ENCODE peak calls at places on chromosomes 3 and 15, in six cellular contexts. One of them, this sample, is unnamed.

GRCh38 chr15:68511073-68511991 is 67.5 kb upstream of the CORO2B start:
- DNase-seq in H9: no peak
- DNase-seq in neuronal stem cell: no peak
- DNase-seq in IMR-90: peak
- DNase-seq in H1: no peak
- DNase-seq in trophoblast cell: no peak
- DNase-seq in this sample: no peak

GRCh38 chr3:40971191-40972168 is 227.8 kb upstream of the CTNNB1 start:
- DNase-seq in H9: no peak
- DNase-seq in neuronal stem cell: no peak
- DNase-seq in IMR-90: peak
- DNase-seq in H1: no peak
- DNase-seq in trophoblast cell: peak
- DNase-seq in this sample: peak

GRCh38 chr3:189944285-189945145 is 176.2 kb downstream of the P3H2 start:
- DNase-seq in H9: no peak
- DNase-seq in neuronal stem cell: no peak
- DNase-seq in IMR-90: no peak
- DNase-seq in H1: no peak
- DNase-seq in trophoblast cell: peak
- DNase-seq in this sample: no peak

GRCh38 chr3:71102111-71103039 is 481.2 kb downstream of the FOXP1 start:
- DNase-seq in H9: no peak
- DNase-seq in neuronal stem cell: no peak
- DNase-seq in IMR-90: peak
- DNase-seq in H1: no peak
- DNase-seq in trophoblast cell: peak
- DNase-seq in this sample: peak

GRCh38 chr3:117997201-117998049 is 1037.2 kb downstream of the IGSF11 start:
- DNase-seq in H9: peak
- DNase-seq in neuronal stem cell: peak
- DNase-seq in IMR-90: peak
- DNase-seq in H1: peak
- DNase-seq in trophoblast cell: peak
- DNase-seq in this sample: peak

GRCh38 chr3:124920718-124921117 is 13.8 kb downstream of the MUC13 start:
- DNase-seq in H9: no peak
- DNase-seq in neuronal stem cell: no peak
- DNase-seq in IMR-90: no peak
- DNase-seq in H1: no peak
- DNase-seq in trophoblast cell: no peak
- DNase-seq in this sample: no peak

GRCh38 chr3:13114811-13115615 is 41.8 kb upstream of the IQSEC1 start:
- DNase-seq in H9: no peak
- DNase-seq in neuronal stem cell: no peak
- DNase-seq in IMR-90: no peak
- DNase-seq in H1: no peak
- DNase-seq in trophoblast cell: no peak
- DNase-seq in this sample: no peak

GRCh38 chr3:100216713-100217112 is 44.1 kb upstream of the TBC1D23 start:
- DNase-seq in H9: no peak
- DNase-seq in neuronal stem cell: no peak
- DNase-seq in IMR-90: peak
- DNase-seq in H1: no peak
- DNase-seq in trophoblast cell: no peak
- DNase-seq in this sample: peak

GRCh38 chr3:168002786-168003368 is 92.8 kb downstream of the GOLIM4 start:
- DNase-seq in H9: no peak
- DNase-seq in neuronal stem cell: no peak
- DNase-seq in IMR-90: peak
- DNase-seq in H1: no peak
- DNase-seq in trophoblast cell: no peak
- DNase-seq in this sample: peak

GRCh38 chr3:56197991-56198390 is 270.3 kb downstream of the ERC2 start:
- DNase-seq in H9: no peak
- DNase-seq in neuronal stem cell: no peak
- DNase-seq in IMR-90: no peak
- DNase-seq in H1: no peak
- DNase-seq in trophoblast cell: no peak
- DNase-seq in this sample: no peak

DNA sequence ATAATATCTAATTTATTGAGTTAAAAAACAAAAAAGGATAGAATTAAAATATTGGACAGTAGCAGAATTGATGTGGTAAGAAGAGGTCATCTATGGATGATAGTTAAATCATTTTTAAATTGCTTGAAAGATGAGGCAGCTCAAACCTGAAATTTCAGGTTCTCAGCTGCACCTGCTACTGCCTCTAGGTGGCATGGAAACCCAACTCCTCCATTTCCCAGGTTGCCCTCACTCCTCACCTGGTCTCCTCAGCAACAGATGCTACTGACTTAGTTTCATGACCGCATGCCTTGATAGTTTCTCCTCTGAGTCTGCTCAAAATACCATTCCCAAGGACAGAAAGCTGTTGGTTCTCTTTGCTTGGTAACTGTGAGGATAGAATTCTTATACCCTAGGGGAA is 148.1 kb downstream of the ABHD5 start:
- DNase-seq in H9: no peak
- DNase-seq in neuronal stem cell: no peak
- DNase-seq in IMR-90: no peak
- DNase-seq in H1: no peak
- DNase-seq in trophoblast cell: no peak
- DNase-seq in this sample: no peak
- H3K14ac ChIP-seq in H9: no peak
- H3K14ac ChIP-seq in neuronal stem cell: no peak
- H3K14ac ChIP-seq in IMR-90: no peak
- H3K14ac ChIP-seq in H1: no peak
- H3K14ac ChIP-seq in trophoblast cell: no peak
- H3K14ac ChIP-seq in this sample: no peak

DNA sequence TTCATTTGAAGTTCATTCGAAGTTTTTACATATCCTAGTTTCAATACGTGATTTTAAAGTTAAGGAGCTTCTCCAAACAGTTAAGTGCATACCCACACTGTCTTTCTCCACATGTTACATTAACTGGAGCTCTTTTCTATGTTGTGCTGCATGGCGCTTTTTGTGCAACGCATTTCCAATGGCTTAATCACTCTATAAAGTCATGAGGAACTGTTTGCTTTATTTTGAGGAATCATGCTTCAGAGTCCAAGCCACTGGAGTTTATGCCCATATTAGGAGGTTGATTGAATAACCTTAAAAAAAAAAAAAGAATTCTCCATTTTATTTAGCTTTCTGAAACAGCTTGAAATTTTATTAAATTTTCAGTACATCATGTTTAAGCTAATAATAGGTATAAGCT is 109.4 kb upstream of the MBNL1 start:
- DNase-seq in H9: no peak
- DNase-seq in neuronal stem cell: no peak
- DNase-seq in IMR-90: peak
- DNase-seq in H1: no peak
- DNase-seq in trophoblast cell: no peak
- DNase-seq in this sample: peak
- H3K14ac ChIP-seq in H9: no peak
- H3K14ac ChIP-seq in neuronal stem cell: no peak
- H3K14ac ChIP-seq in IMR-90: peak
- H3K14ac ChIP-seq in H1: no peak
- H3K14ac ChIP-seq in trophoblast cell: no peak
- H3K14ac ChIP-seq in this sample: no peak

GRCh38 chr3:185931777-185932176 is 6.0 kb downstream of the TRA2B start:
- DNase-seq in H9: no peak
- DNase-seq in neuronal stem cell: no peak
- DNase-seq in IMR-90: no peak
- DNase-seq in H1: no peak
- DNase-seq in trophoblast cell: no peak
- DNase-seq in this sample: no peak
- H3K14ac ChIP-seq in H9: no peak
- H3K14ac ChIP-seq in neuronal stem cell: no peak
- H3K14ac ChIP-seq in IMR-90: no peak
- H3K14ac ChIP-seq in H1: no peak
- H3K14ac ChIP-seq in trophoblast cell: no peak
- H3K14ac ChIP-seq in this sample: no peak

GRCh38 chr3:9201895-9202294 is 47.6 kb downstream of the SRGAP3 start:
- DNase-seq in H9: no peak
- DNase-seq in neuronal stem cell: no peak
- DNase-seq in IMR-90: no peak
- DNase-seq in H1: no peak
- DNase-seq in trophoblast cell: no peak
- DNase-seq in this sample: no peak
- H3K14ac ChIP-seq in H9: no peak
- H3K14ac ChIP-seq in neuronal stem cell: no peak
- H3K14ac ChIP-seq in IMR-90: no peak
- H3K14ac ChIP-seq in H1: no peak
- H3K14ac ChIP-seq in trophoblast cell: no peak
- H3K14ac ChIP-seq in this sample: no peak

GRCh38 chr3:33875680-33876079 is 77.2 kb downstream of the PDCD6IP start:
- DNase-seq in H9: no peak
- DNase-seq in neuronal stem cell: no peak
- DNase-seq in IMR-90: no peak
- DNase-seq in H1: no peak
- DNase-seq in trophoblast cell: no peak
- DNase-seq in this sample: no peak

GRCh38 chr3:33882296-33882695 is 83.9 kb downstream of the PDCD6IP start:
- DNase-seq in H9: no peak
- DNase-seq in neuronal stem cell: no peak
- DNase-seq in IMR-90: no peak
- DNase-seq in H1: no peak
- DNase-seq in trophoblast cell: no peak
- DNase-seq in this sample: no peak

GRCh38 chr3:33877187-33877586 is 78.8 kb downstream of the PDCD6IP start:
- DNase-seq in H9: no peak
- DNase-seq in neuronal stem cell: no peak
- DNase-seq in IMR-90: no peak
- DNase-seq in H1: no peak
- DNase-seq in trophoblast cell: no peak
- DNase-seq in this sample: no peak

GRCh38 chr3:33881181-33882064 is 83.0 kb downstream of the PDCD6IP start:
- DNase-seq in H9: no peak
- DNase-seq in neuronal stem cell: no peak
- DNase-seq in IMR-90: no peak
- DNase-seq in H1: no peak
- DNase-seq in trophoblast cell: peak
- DNase-seq in this sample: no peak

DNA sequence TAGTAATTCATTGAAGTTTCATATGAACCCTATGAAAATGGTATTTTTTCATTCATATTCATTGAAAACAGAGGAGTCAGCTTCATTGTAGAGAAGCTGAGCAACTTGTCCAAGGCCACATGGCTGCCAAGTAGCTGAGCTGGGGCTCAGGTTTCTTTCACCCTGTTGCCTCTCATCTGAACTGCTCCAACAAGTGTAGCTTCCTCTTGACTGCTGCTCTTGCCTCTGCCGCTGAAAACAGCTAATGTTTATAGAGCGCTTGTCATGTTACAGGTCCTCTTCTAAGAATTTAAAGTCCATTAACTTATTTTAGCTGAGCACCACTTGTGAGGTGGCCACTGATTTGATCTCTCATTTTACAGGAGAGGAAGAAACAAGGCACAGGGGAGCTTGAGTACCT is 81.1 kb downstream of the PDCD6IP start:
- DNase-seq in H9: no peak
- DNase-seq in neuronal stem cell: no peak
- DNase-seq in IMR-90: peak
- DNase-seq in H1: no peak
- DNase-seq in trophoblast cell: no peak
- DNase-seq in this sample: no peak
- H3K14ac ChIP-seq in H9: no peak
- H3K14ac ChIP-seq in neuronal stem cell: no peak
- H3K14ac ChIP-seq in IMR-90: no peak
- H3K14ac ChIP-seq in H1: no peak
- H3K14ac ChIP-seq in trophoblast cell: no peak
- H3K14ac ChIP-seq in this sample: no peak

GRCh38 chr3:127043041-127043641 is 60.2 kb downstream of the PLXNA1 start:
- DNase-seq in H9: peak
- DNase-seq in neuronal stem cell: no peak
- DNase-seq in IMR-90: no peak
- DNase-seq in H1: no peak
- DNase-seq in trophoblast cell: no peak
- DNase-seq in this sample: no peak

GRCh38 chr3:127045435-127046045 is 62.6 kb downstream of the PLXNA1 start:
- DNase-seq in H9: no peak
- DNase-seq in neuronal stem cell: no peak
- DNase-seq in IMR-90: no peak
- DNase-seq in H1: no peak
- DNase-seq in trophoblast cell: no peak
- DNase-seq in this sample: no peak

GRCh38 chr3:127043731-127044510 is 61.0 kb downstream of the PLXNA1 start:
- DNase-seq in H9: no peak
- DNase-seq in neuronal stem cell: no peak
- DNase-seq in IMR-90: no peak
- DNase-seq in H1: no peak
- DNase-seq in trophoblast cell: no peak
- DNase-seq in this sample: no peak

GRCh38 chr3:127042634-127043033 is 59.7 kb downstream of the PLXNA1 start:
- DNase-seq in H9: no peak
- DNase-seq in neuronal stem cell: no peak
- DNase-seq in IMR-90: no peak
- DNase-seq in H1: no peak
- DNase-seq in trophoblast cell: no peak
- DNase-seq in this sample: no peak

DNA sequence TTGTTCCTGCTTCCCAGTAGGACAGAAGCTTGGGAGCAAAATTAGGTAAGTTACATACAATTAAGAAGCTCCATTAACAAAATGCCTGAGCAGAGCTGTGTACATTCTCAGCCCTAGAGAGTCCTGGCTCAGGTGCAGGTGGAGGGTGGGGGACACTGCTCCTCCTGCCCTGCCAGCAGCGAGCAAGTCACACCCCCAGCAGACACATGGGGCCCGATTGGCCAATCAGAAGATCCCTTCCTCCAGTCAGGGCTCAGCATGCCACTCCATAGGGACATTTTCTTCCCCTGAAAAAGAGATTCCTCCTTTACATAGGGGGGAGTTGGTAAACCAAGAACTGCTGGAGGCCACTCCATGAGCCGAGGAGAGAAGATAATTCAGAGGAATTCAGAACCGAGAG is 62.1 kb downstream of the PLXNA1 start:
- DNase-seq in H9: peak
- DNase-seq in neuronal stem cell: no peak
- DNase-seq in IMR-90: peak
- DNase-seq in H1: no peak
- DNase-seq in trophoblast cell: peak
- DNase-seq in this sample: no peak
- H3K14ac ChIP-seq in H9: no peak
- H3K14ac ChIP-seq in neuronal stem cell: no peak
- H3K14ac ChIP-seq in IMR-90: no peak
- H3K14ac ChIP-seq in H1: no peak
- H3K14ac ChIP-seq in trophoblast cell: no peak
- H3K14ac ChIP-seq in this sample: no peak

DNA sequence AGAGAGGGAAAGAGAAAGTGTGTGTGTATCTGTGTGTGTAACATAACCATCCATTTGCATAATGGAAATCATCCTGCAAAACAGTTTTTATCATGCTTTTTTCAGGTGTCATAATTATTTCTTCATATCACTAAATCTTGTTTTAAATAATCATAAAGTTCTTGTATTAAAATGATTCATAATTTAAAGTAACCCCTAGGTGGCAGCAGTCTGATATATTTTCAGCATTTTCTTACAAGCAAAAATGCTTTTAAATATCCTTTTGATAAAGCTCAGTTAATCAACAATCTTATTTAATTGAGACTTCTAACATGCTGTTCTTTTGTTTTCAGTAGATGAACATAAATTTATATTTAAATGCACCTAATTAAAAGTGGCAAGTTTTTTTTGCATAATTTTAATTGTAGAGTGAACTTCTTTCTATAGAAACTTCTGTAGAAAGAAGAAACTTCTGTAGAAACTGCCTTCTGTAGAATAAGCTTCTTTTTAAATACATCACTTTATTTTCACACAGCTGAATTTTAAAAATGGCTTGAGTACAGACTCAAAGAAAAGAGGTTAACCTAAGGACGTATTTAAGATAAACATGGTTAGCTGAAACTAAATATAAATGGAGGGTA is 72.5 kb downstream of the OPA1 start:
- DNase-seq in H9: no peak
- DNase-seq in neuronal stem cell: no peak
- DNase-seq in IMR-90: peak
- DNase-seq in H1: no peak
- DNase-seq in trophoblast cell: peak
- DNase-seq in this sample: peak
- H3K14ac ChIP-seq in H9: no peak
- H3K14ac ChIP-seq in neuronal stem cell: no peak
- H3K14ac ChIP-seq in IMR-90: no peak
- H3K14ac ChIP-seq in H1: no peak
- H3K14ac ChIP-seq in trophoblast cell: no peak
- H3K14ac ChIP-seq in this sample: no peak

This sample was measured in mesenchymal stem cell.